ENCODE peak calls at places on chromosome 1, in five cellular contexts. K is GM03348, B is NCI-H2081, U is globus pallidus, Y is NCI-H1417 treated with DMSO at 0.1 percent for 48 hours. S is an unnamed sample.

GRCh38 chr1:14118691-14119485 is 418.9 kb downstream of the PRDM2 start:
- DNase-seq in K (no peak), B (no peak), U (no peak), Y (no peak), S (no peak)

GRCh38 chr1:19344372-19344810 is 32.3 kb downstream of the SLC66A1 start:
- DNase-seq in K (peak; percentile 84), B (peak; percentile 12), U (peak; percentile 45), Y (no peak), S (peak; percentile 32)

GRCh38 chr1:86858524-86859261 is 55.2 kb downstream of the SELENOF start:
- DNase-seq in K (no peak), B (no peak), U (no peak), Y (no peak), S (no peak)

GRCh38 chr1:236416165-236416564 is 22.1 kb downstream of the EDARADD start:
- DNase-seq in K (no peak), B (peak; percentile 12), U (no peak), Y (no peak), S (no peak)

GRCh38 chr1:187692799-187693198 is 864.0 kb downstream of the PLA2G4A start:
- DNase-seq in K (no peak), B (no peak), U (no peak), Y (no peak), S (no peak)

GRCh38 chr1:36284517-36284916 is 21.7 kb upstream of the SH3D21 start:
- DNase-seq in K (no peak), B (no peak), U (no peak), Y (no peak), S (no peak)

GRCh38 chr1:84782311-84782771 is 92.1 kb upstream of the SSX2IP start:
- DNase-seq in K (peak; percentile 74), B (no peak), U (peak; percentile 41), Y (no peak), S (peak; percentile 7)

GRCh38 chr1:22830131-22830566 is 119.5 kb downstream of the EPHB2 start:
- DNase-seq in K (no peak), B (no peak), U (no peak), Y (no peak), S (peak; percentile 68)

GRCh38 chr1:115807723-115808122 is 33.2 kb downstream of the NHLH2 start:
- DNase-seq in K (peak; percentile 78), B (peak; percentile 57), U (peak; percentile 74), Y (peak; percentile 21), S (peak; percentile 79)

GRCh38 chr1:217230412-217230811 is 400.5 kb downstream of the GPATCH2 start:
- DNase-seq in K (no peak), B (no peak), U (no peak), Y (no peak), S (no peak)

GRCh38 chr1:109542657-109543056 is 3.0 kb downstream of the GPR61 start:
- DNase-seq in K (no peak), B (no peak), U (no peak), Y (no peak), S (no peak)

GRCh38 chr1:220767312-220768126 is 19.2 kb upstream of the MTARC1 start:
- DNase-seq in K (no peak), B (no peak), U (no peak), Y (no peak), S (no peak)

GRCh38 chr1:109776911-109777310 is 13.2 kb upstream of the EPS8L3 start:
- DNase-seq in K (peak; percentile 91), B (peak; percentile 72), U (peak; percentile 82), Y (no peak), S (peak; percentile 80)

GRCh38 chr1:31944205-31945089 is 6.3 kb upstream of the PTP4A2 start:
- DNase-seq in K (peak; percentile 88), B (no peak), U (peak; percentile 54), Y (no peak), S (peak; percentile 50)

GRCh38 chr1:84422909-84423308 is 24.6 kb downstream of the DNASE2B start:
- DNase-seq in K (no peak), B (no peak), U (no peak), Y (no peak), S (no peak)

GRCh38 chr1:203336097-203336496 is 14.8 kb downstream of the FMOD start:
- DNase-seq in K (no peak), B (no peak), U (no peak), Y (no peak), S (no peak)

GRCh38 chr1:59516881-59517280 is 220.0 kb downstream of the FGGY start:
- DNase-seq in K (no peak), B (no peak), U (no peak), Y (no peak), S (no peak)

GRCh38 chr1:213366141-213366831 is 315.2 kb downstream of the RPS6KC1 start:
- DNase-seq in K (no peak), B (no peak), U (no peak), Y (no peak), S (no peak)

GRCh38 chr1:7644086-7644485 is 127.0 kb upstream of the VAMP3 start:
- DNase-seq in K (no peak), B (no peak), U (no peak), Y (no peak), S (no peak)

GRCh38 chr1:206708058-206708457 is 23.4 kb downstream of the MAPKAPK2 start:
- DNase-seq in K (no peak), B (no peak), U (no peak), Y (no peak), S (no peak)

GRCh38 chr1:33007190-33008050 is 29.3 kb downstream of the AK2 start:
- DNase-seq in K (peak; percentile 91), B (no peak), U (no peak), Y (no peak), S (no peak)

GRCh38 chr1:119569095-119569494 is 62.1 kb downstream of the HSD3B1 start:
- DNase-seq in K (no peak), B (no peak), U (no peak), Y (no peak), S (no peak)

GRCh38 chr1:165173409-165173808 is 183.1 kb downstream of the LMX1A start:
- DNase-seq in K (no peak), B (no peak), U (no peak), Y (no peak), S (no peak)

GRCh38 chr1:200610846-200611245 is 9.7 kb downstream of the KIF14 start:
- DNase-seq in K (peak; percentile 70), B (no peak), U (no peak), Y (no peak), S (no peak)

GRCh38 chr1:64861611-64862010 is 104.7 kb downstream of the JAK1 start:
- DNase-seq in K (no peak), B (no peak), U (no peak), Y (no peak), S (no peak)

GRCh38 chr1:197144570-197145325 is 1.7 kb downstream of the ASPM start:
- DNase-seq in K (peak; percentile 20), B (no peak), U (no peak), Y (no peak), S (no peak)